ENCODE peak calls at places on chromosomes 4 and X, in four cellular contexts. C, T, Q and B are unnamed samples.

GRCh38 chrX:136251042-136251991 is at the start of gene MAP7D3:
- DNase-seq in C (peak), T (peak), Q (no peak), B (no peak)

GRCh38 chr4:26321326-26322276 is 787 bp downstream of the RBPJ start:
- DNase-seq in C (peak), T (peak), Q (peak), B (no peak)

GRCh38 chrX:107503996-107504395 is 54.5 kb downstream of the FRMPD3 start:
- DNase-seq in C (no peak), T (no peak), Q (no peak), B (no peak)

GRCh38 chr4:175805863-175806262 is 6.2 kb downstream of the GPM6A start:
- DNase-seq in C (no peak), T (no peak), Q (no peak), B (no peak)

GRCh38 chrX:40867352-40867751 is 132.0 kb upstream of the MED14 start:
- DNase-seq in C (no peak), T (peak), Q (no peak), B (no peak)

GRCh38 chr4:140267576-140267975 is 105.9 kb upstream of the SCOC start:
- DNase-seq in C (no peak), T (no peak), Q (no peak), B (no peak)

GRCh38 chr4:73103799-73104503 is 34.4 kb upstream of the COX18 start:
- DNase-seq in C (no peak), T (no peak), Q (no peak), B (no peak)

GRCh38 chrX:30779453-30780030 is 109.5 kb downstream of the TAB3 start:
- DNase-seq in C (no peak), T (no peak), Q (peak), B (no peak)

GRCh38 chr4:52260507-52261302 is 209.6 kb downstream of the SPATA18 start:
- DNase-seq in C (no peak), T (no peak), Q (no peak), B (no peak)

GRCh38 chrX:23127586-23127985 is 127.8 kb downstream of the DDX53 start:
- DNase-seq in C (no peak), T (no peak), Q (no peak), B (no peak)

GRCh38 chr4:159111417-159111816 is 8.5 kb downstream of the RAPGEF2 start:
- DNase-seq in C (no peak), T (no peak), Q (no peak), B (no peak)

GRCh38 chr4:101019941-101020401 is 327.4 kb downstream of the PPP3CA start:
- DNase-seq in C (peak), T (peak), Q (no peak), B (peak)

GRCh38 chr4:148203056-148203898 is 238.9 kb downstream of the NR3C2 start:
- DNase-seq in C (no peak), T (no peak), Q (no peak), B (no peak)

GRCh38 chr4:74623041-74623440 is 171.3 kb downstream of the BTC start:
- DNase-seq in C (peak), T (no peak), Q (no peak), B (no peak)

GRCh38 chr4:182807346-182807745 is 109.8 kb downstream of the DCTD start:
- DNase-seq in C (no peak), T (no peak), Q (no peak), B (no peak)

GRCh38 chr4:135240796-135241195 is 1039.2 kb upstream of the PABPC4L start:
- DNase-seq in C (no peak), T (no peak), Q (no peak), B (no peak)

GRCh38 chr4:36551697-36552214 is 270.3 kb downstream of the DTHD1 start:
- DNase-seq in C (no peak), T (peak), Q (no peak), B (peak)

GRCh38 chr4:79049840-79050520 is 110.7 kb upstream of the PAQR3 start:
- DNase-seq in C (no peak), T (no peak), Q (no peak), B (no peak)

GRCh38 chr4:140662082-140662869 is 93.5 kb upstream of the UCP1 start:
- DNase-seq in C (no peak), T (peak), Q (no peak), B (no peak)

GRCh38 chr4:153488719-153489384 is 22.7 kb downstream of the TMEM131L start:
- DNase-seq in C (no peak), T (no peak), Q (no peak), B (peak)

GRCh38 chr4:20723019-20723418 is 22.8 kb downstream of the PACRGL start:
- DNase-seq in C (no peak), T (peak), Q (no peak), B (no peak)

GRCh38 chrX:76253432-76253831 is 80.6 kb downstream of the PBDC1 start:
- DNase-seq in C (peak), T (peak), Q (no peak), B (peak)

GRCh38 chrX:38142598-38142997 is 78.1 kb downstream of the SRPX start:
- DNase-seq in C (no peak), T (no peak), Q (no peak), B (no peak)

GRCh38 chr4:48271048-48271452 is 1.4 kb upstream of the TEC start:
- DNase-seq in C (peak), T (no peak), Q (no peak), B (no peak)

GRCh38 chr4:38050560-38051350 is 90.6 kb downstream of the PTTG2 start:
- DNase-seq in C (no peak), T (no peak), Q (no peak), B (no peak)

GRCh38 chr4:166252487-166253402 is 379.7 kb downstream of the TLL1 start:
- DNase-seq in C (peak), T (peak), Q (no peak), B (no peak)

GRCh38 chr4:177728361-177729152 is 286.3 kb upstream of the AGA start:
- DNase-seq in C (no peak), T (peak), Q (no peak), B (no peak)

GRCh38 chr4:94304365-94304971 is 38.2 kb downstream of the HPGDS start:
- DNase-seq in C (peak), T (peak), Q (no peak), B (peak)

GRCh38 chr4:161573836-161574235 is 590.0 kb downstream of the FSTL5 start:
- DNase-seq in C (no peak), T (no peak), Q (no peak), B (no peak)

GRCh38 chr4:181004056-181004455 is 1239.1 kb upstream of the TENM3 start:
- DNase-seq in C (no peak), T (no peak), Q (no peak), B (no peak)

GRCh38 chr4:8427761-8428287 is 12.7 kb downstream of the ACOX3 start:
- DNase-seq in C (no peak), T (no peak), Q (no peak), B (no peak)

GRCh38 chr4:121800638-121800960 is 524 bp upstream of the EXOSC9 start:
- DNase-seq in C (no peak), T (no peak), Q (no peak), B (no peak)

GRCh38 chr4:16196482-16197393 is 29.5 kb downstream of the TAPT1 start:
- DNase-seq in C (no peak), T (peak), Q (no peak), B (no peak)

GRCh38 chr4:70687821-70688794 is at the start of gene UTP3:
- DNase-seq in C (peak), T (peak), Q (peak), B (peak)

GRCh38 chr4:105088110-105088879 is 58.4 kb upstream of the TET2 start:
- DNase-seq in C (no peak), T (peak), Q (no peak), B (no peak)

GRCh38 chrX:115460565-115460888 is 100.4 kb upstream of the PLS3 start:
- DNase-seq in C (no peak), T (no peak), Q (no peak), B (no peak)

GRCh38 chrX:130330706-130331105 is 9.0 kb upstream of the SLC25A14 start:
- DNase-seq in C (peak), T (peak), Q (no peak), B (no peak)

GRCh38 chrX:123489011-123489410 is 243.8 kb downstream of the THOC2 start:
- DNase-seq in C (no peak), T (no peak), Q (no peak), B (no peak)

DNA sequence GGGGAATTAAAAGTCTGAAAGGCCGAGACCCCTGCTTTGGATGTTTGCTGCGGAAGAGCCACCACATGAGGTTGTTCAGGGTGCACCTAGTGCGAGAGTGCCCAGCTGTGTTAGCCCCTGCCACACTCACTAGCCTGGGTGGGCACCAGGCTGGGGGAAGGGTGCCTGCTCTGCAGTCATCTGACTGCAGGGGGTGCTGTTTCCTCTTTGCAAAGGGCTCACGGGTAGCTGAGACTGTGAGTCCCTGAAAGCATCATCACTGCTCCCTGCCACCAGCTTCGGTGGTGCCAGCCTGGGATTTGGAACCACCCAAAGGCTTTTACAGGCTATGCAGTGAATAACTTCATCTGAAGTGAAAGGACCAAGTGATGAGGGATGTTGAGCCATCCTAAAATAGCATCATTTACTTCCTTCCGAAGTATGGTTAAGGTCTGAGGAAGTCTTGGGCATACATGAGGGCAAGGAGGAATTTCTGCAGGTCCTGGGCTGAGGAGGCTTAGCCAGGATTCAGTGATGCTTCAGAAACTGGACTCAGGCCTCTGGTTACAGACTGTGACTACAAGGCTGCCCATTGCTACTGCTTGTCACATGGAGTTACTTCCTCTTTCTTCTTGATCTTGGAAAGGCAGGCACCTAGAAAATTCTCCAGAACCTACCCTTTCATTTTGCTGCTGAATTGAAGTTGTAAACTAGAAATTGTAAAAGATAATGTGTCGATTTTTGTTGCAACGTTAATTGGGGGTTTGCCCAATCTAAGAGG is 293.2 kb upstream of the PRPS2 start:
- DNase-seq in C (no peak), T (no peak), Q (no peak), B (no peak)
- TF ChIP-seq CTCF in C (peak), T (no peak), Q (no peak), B (peak)

GRCh38 chr4:46270986-46271596 is 118.8 kb downstream of the GABRA2 start:
- DNase-seq in C (peak), T (peak), Q (no peak), B (peak)
- TF ChIP-seq CTCF in C (peak), T (peak), Q (peak), B (peak)

GRCh38 chr4:87985887-87986200 is 10.3 kb downstream of the SPP1 start:
- DNase-seq in C (no peak), T (no peak), Q (no peak), B (no peak)

GRCh38 chr4:87982446-87982845 is 6.9 kb downstream of the SPP1 start:
- DNase-seq in C (no peak), T (no peak), Q (no peak), B (no peak)

GRCh38 chr4:87986508-87986907 is 11.0 kb downstream of the SPP1 start:
- DNase-seq in C (no peak), T (no peak), Q (no peak), B (no peak)

GRCh38 chr4:87983996-87984395 is 8.5 kb downstream of the SPP1 start:
- DNase-seq in C (no peak), T (no peak), Q (no peak), B (no peak)

DNA sequence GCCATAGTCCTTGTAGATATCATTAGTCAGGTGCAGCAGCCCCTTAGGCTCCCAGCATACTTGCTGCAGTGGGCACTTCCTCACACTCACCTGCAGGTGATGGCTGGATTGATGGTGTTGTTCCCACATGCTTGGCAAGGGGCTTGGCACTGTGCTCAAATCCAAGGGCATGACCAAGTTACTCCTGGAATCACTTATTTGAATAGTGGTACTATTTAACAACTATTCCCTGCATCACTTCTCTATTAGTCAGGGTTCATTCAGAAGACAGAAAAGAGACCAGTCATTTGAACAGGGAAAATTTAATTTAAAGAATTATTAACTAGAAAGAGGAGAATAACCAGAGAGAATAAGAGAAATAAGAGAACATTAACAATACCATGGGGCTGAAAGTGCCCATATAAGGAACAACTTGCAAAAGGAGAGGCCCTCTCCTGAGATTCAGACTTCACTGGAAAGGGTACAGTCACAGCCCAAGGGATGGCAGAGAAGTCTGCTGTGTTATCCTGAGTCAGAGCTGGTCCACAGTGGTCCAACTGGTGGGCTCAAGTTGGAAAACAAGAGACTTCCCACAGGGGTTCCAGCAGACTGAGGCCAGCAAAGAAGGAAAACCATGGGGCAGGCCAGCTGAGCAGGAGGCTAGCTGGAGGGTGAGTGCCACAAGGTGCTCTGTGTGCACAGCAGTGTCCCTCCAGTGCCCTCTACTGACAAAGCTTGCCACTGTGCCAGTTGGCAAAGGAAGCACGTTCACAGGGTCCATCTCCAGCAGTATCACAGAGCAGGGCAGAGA is 9.8 kb downstream of the SPP1 start:
- DNase-seq in C (peak), T (peak), Q (no peak), B (no peak)
- TF ChIP-seq CTCF in C (peak), T (peak), Q (no peak), B (peak)

DNA sequence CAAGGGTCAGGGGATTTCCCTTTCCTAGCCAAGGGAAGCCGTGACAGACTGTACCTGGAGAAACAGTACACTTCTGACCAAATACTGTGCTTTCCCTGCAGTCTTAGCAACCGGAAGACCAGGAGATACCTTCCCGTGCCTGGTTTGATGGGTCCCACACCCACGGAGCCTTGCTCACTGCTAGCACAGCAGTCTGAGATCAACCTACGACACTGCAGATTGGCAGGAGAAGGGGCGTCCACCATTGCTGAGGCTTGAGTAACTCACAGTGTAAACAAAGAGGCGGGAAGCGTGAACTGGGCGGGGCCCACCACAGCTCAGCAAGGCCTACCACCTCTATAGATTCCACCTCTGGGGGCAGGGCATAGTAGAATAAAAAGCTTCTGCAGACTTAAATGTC is 48.7 kb upstream of the SRD5A3 start:
- DNase-seq in C (no peak), T (peak), Q (no peak), B (no peak)
- TF ChIP-seq CTCF in C (no peak), T (no peak), Q (no peak), B (no peak)

GRCh38 chr4:185128272-185129119 is 14.6 kb upstream of the SLC25A4 start:
- DNase-seq in C (no peak), T (peak), Q (no peak), B (no peak)
- TF ChIP-seq CTCF in C (no peak), T (no peak), Q (no peak), B (peak)

GRCh38 chrX:10254746-10255145 is 98.0 kb downstream of the CLCN4 start:
- DNase-seq in C (no peak), T (no peak), Q (no peak), B (no peak)
- TF ChIP-seq CTCF in C (no peak), T (no peak), Q (no peak), B (no peak)

DNA sequence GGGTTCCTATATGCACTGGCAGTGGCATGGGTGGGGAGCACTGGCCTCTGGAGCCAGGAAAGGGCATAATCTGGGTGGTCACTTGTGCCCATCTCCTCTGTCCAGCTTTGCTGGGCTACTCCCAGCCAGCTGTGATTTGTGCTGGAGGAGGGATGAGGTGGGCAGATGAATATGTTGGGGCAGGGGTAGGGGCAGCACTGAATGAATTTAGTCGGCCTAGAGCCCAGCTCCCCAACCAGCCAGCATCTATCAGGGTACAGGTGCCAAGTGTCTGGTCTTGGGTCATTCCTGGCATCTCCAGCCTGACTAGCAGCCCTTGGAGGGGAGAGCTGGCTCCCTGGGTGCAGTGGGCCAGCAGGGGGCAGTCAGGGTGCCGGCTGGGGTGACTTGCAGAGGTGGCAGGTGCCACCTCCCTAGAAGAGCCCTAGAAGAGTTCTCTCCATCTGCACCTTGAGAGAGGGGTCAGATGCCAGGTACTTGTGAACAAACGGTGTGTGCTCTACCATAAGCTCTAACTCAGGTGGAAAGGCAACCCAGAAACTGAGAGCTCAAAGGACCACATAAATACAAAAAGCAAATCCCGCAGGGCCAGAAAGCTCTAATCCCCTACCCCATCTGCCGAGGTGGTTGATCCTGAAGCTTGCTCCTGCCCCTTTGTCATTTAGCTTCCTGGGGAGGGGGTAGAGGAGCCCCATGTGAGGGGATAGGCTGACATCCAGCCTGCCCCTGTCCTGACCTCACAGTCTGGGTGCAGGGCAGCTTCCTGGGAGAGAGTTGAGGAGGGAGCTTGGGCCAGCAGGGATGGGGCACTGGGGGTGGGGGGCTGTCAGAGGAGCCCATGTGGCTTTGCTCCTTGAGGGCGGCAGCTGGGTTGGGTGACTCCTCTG is 2.2 kb downstream of the SORCS2 start:
- DNase-seq in C (no peak), T (no peak), Q (peak), B (no peak)
- TF ChIP-seq CTCF in C (peak), T (no peak), Q (no peak), B (peak)